ENCODE peak calls at places on chromosomes 7 and 10, in five cellular contexts. One of them, this sample, is unnamed.

GRCh38 chr7:28151965-28152364 is 28.6 kb downstream of the JAZF1 start:
- DNase-seq in tibial artery: no peak
- DNase-seq in upper lobe of right lung: no peak
- DNase-seq in Calu3: no peak
- DNase-seq in astrocyte: peak; percentile 74
- DNase-seq in this sample: no peak

GRCh38 chr7:37987732-37988131 is 67.3 kb downstream of the EPDR1 start:
- DNase-seq in upper lobe of right lung: no peak
- DNase-seq in astrocyte: peak; percentile 62
- DNase-seq in Calu3: peak; percentile 55
- DNase-seq in tibial artery: no peak
- DNase-seq in this sample: no peak

GRCh38 chr10:4652111-4653010 is 173.6 kb upstream of the AKR1E2 start:
- DNase-seq in astrocyte: no peak
- DNase-seq in upper lobe of right lung: no peak
- DNase-seq in Calu3: no peak
- DNase-seq in tibial artery: no peak
- DNase-seq in this sample: no peak

GRCh38 chr10:90218846-90219245 is 517.5 kb downstream of the KIF20B start:
- DNase-seq in tibial artery: no peak
- DNase-seq in upper lobe of right lung: no peak
- DNase-seq in astrocyte: no peak
- DNase-seq in Calu3: no peak
- DNase-seq in this sample: no peak

GRCh38 chr10:75100764-75101291 is 10.6 kb upstream of the SAMD8 start:
- DNase-seq in upper lobe of right lung: no peak
- DNase-seq in astrocyte: no peak
- DNase-seq in Calu3: no peak
- DNase-seq in tibial artery: no peak
- DNase-seq in this sample: no peak

GRCh38 chr10:127195041-127195506 is 1.3 kb downstream of the INSYN2A start:
- DNase-seq in tibial artery: no peak
- DNase-seq in upper lobe of right lung: no peak
- DNase-seq in astrocyte: no peak
- DNase-seq in Calu3: no peak
- DNase-seq in this sample: no peak

GRCh38 chr7:95476904-95477594 is 8.7 kb upstream of the ASB4 start:
- DNase-seq in astrocyte: peak; percentile 48
- DNase-seq in tibial artery: peak; percentile 66
- DNase-seq in Calu3: peak; percentile 40
- DNase-seq in upper lobe of right lung: no peak
- DNase-seq in this sample: no peak

GRCh38 chr10:59323036-59323459 is 39.3 kb downstream of the FAM13C start:
- DNase-seq in astrocyte: no peak
- DNase-seq in upper lobe of right lung: no peak
- DNase-seq in Calu3: no peak
- DNase-seq in tibial artery: no peak
- DNase-seq in this sample: no peak

GRCh38 chr10:71078454-71079145 is 133.8 kb upstream of the UNC5B start:
- DNase-seq in Calu3: no peak
- DNase-seq in astrocyte: no peak
- DNase-seq in upper lobe of right lung: peak; percentile 29
- DNase-seq in tibial artery: peak; percentile 47
- DNase-seq in this sample: no peak

GRCh38 chr10:10508241-10508640 is 509.4 kb upstream of the CELF2 start:
- DNase-seq in astrocyte: no peak
- DNase-seq in Calu3: no peak
- DNase-seq in upper lobe of right lung: no peak
- DNase-seq in tibial artery: no peak
- DNase-seq in this sample: no peak

GRCh38 chr10:59060852-59061251 is 115.6 kb upstream of the PHYHIPL start:
- DNase-seq in astrocyte: no peak
- DNase-seq in upper lobe of right lung: no peak
- DNase-seq in Calu3: no peak
- DNase-seq in tibial artery: no peak
- DNase-seq in this sample: no peak

GRCh38 chr7:131638641-131639430 is 82.4 kb upstream of the PODXL start:
- DNase-seq in upper lobe of right lung: no peak
- DNase-seq in Calu3: no peak
- DNase-seq in astrocyte: no peak
- DNase-seq in tibial artery: no peak
- DNase-seq in this sample: no peak

GRCh38 chr7:92161271-92161670 is 17.7 kb downstream of the LRRD1 start:
- DNase-seq in Calu3: no peak
- DNase-seq in upper lobe of right lung: no peak
- DNase-seq in tibial artery: no peak
- DNase-seq in astrocyte: no peak
- DNase-seq in this sample: no peak

GRCh38 chr10:119640384-119640783 is 10.8 kb upstream of the BAG3 start:
- DNase-seq in upper lobe of right lung: no peak
- DNase-seq in astrocyte: no peak
- DNase-seq in tibial artery: no peak
- DNase-seq in Calu3: no peak
- DNase-seq in this sample: no peak

GRCh38 chr10:78533093-78533492 is 499.4 kb downstream of the RPS24 start:
- DNase-seq in astrocyte: no peak
- DNase-seq in Calu3: no peak
- DNase-seq in upper lobe of right lung: peak; percentile 67
- DNase-seq in tibial artery: no peak
- DNase-seq in this sample: no peak

GRCh38 chr10:98790817-98791216 is 344.1 kb upstream of the HPS1 start:
- DNase-seq in Calu3: no peak
- DNase-seq in astrocyte: no peak
- DNase-seq in tibial artery: no peak
- DNase-seq in upper lobe of right lung: no peak
- DNase-seq in this sample: no peak

GRCh38 chr10:116974442-116975005 is 30.5 kb downstream of the SHTN1 start:
- DNase-seq in Calu3: no peak
- DNase-seq in upper lobe of right lung: no peak
- DNase-seq in astrocyte: peak; percentile 85
- DNase-seq in tibial artery: no peak
- DNase-seq in this sample: no peak

GRCh38 chr7:20330797-20331230 is at the start of gene ITGB8:
- DNase-seq in Calu3: no peak
- DNase-seq in astrocyte: peak; percentile 51
- DNase-seq in upper lobe of right lung: no peak
- DNase-seq in tibial artery: peak; percentile 71
- DNase-seq in this sample: no peak

GRCh38 chr7:98984126-98984525 is 105.8 kb downstream of the TRRAP start:
- DNase-seq in astrocyte: no peak
- DNase-seq in Calu3: no peak
- DNase-seq in upper lobe of right lung: peak; percentile 22
- DNase-seq in tibial artery: no peak
- DNase-seq in this sample: no peak

GRCh38 chr7:27171636-27172387 is 2.3 kb downstream of the HOXA10 start:
- DNase-seq in astrocyte: no peak
- DNase-seq in Calu3: no peak
- DNase-seq in tibial artery: peak; percentile 70
- DNase-seq in upper lobe of right lung: peak; percentile 55
- DNase-seq in this sample: peak; percentile 47

GRCh38 chr10:55146032-55146431 is 345.0 kb upstream of the PCDH15 start:
- DNase-seq in astrocyte: peak; percentile 78
- DNase-seq in tibial artery: no peak
- DNase-seq in upper lobe of right lung: no peak
- DNase-seq in Calu3: peak; percentile 6
- DNase-seq in this sample: no peak

GRCh38 chr7:102467581-102468415 is 3.0 kb downstream of the LRWD1 start:
- DNase-seq in Calu3: no peak
- DNase-seq in tibial artery: peak; percentile 59
- DNase-seq in astrocyte: no peak
- DNase-seq in upper lobe of right lung: no peak
- DNase-seq in this sample: peak; percentile 88

GRCh38 chr7:101940151-101940550 is 122.7 kb downstream of the CUX1 start:
- DNase-seq in Calu3: no peak
- DNase-seq in tibial artery: no peak
- DNase-seq in astrocyte: no peak
- DNase-seq in upper lobe of right lung: peak; percentile 26
- DNase-seq in this sample: no peak

GRCh38 chr10:92816106-92816505 is 32.2 kb upstream of the EXOC6 start:
- DNase-seq in astrocyte: peak; percentile 64
- DNase-seq in upper lobe of right lung: no peak
- DNase-seq in Calu3: no peak
- DNase-seq in tibial artery: no peak
- DNase-seq in this sample: no peak

GRCh38 chr10:112409755-112410154 is 35.8 kb downstream of the ACSL5 start:
- DNase-seq in tibial artery: no peak
- DNase-seq in upper lobe of right lung: no peak
- DNase-seq in astrocyte: no peak
- DNase-seq in Calu3: no peak
- DNase-seq in this sample: no peak

GRCh38 chr7:130648580-130648979 is 20.0 kb downstream of the COPG2 start:
- DNase-seq in upper lobe of right lung: no peak
- DNase-seq in Calu3: no peak
- DNase-seq in tibial artery: no peak
- DNase-seq in astrocyte: no peak
- DNase-seq in this sample: no peak

GRCh38 chr7:157641866-157642265 is 305.1 kb downstream of the DNAJB6 start:
- DNase-seq in upper lobe of right lung: peak; percentile 48
- DNase-seq in astrocyte: no peak
- DNase-seq in tibial artery: peak; percentile 44
- DNase-seq in Calu3: no peak
- DNase-seq in this sample: no peak

GRCh38 chr7:114081606-114082425 is 163.0 kb upstream of the PPP1R3A start:
- DNase-seq in Calu3: peak; percentile 41
- DNase-seq in upper lobe of right lung: no peak
- DNase-seq in astrocyte: peak; percentile 44
- DNase-seq in tibial artery: no peak
- DNase-seq in this sample: no peak

GRCh38 chr10:132811891-132812481 is 26.0 kb upstream of the NKX6-2 start:
- DNase-seq in tibial artery: peak; percentile 58
- DNase-seq in Calu3: no peak
- DNase-seq in astrocyte: no peak
- DNase-seq in upper lobe of right lung: no peak
- DNase-seq in this sample: peak; percentile 93

DNA sequence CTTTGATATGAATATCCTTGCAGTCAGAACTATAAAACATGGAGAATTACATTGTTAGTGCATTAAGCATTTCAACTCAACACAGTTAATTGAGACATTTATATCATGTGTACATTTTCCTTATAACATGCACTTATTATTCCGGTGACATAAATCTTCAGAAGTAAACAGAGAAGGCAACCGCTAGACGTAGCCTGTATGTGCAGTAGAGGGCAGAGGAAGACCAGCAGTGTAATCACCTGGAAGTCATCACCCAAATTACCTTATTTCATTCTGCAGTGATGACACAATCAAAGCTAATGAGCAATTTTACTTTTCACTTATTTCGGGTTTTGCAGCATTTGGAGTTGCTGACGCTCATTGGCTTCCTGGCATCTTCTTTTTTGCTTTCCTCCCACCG is 394.6 kb downstream of the SDK1 start:
- DNase-seq in tibial artery: no peak
- DNase-seq in Calu3: peak; percentile 25
- DNase-seq in upper lobe of right lung: no peak
- DNase-seq in astrocyte: no peak
- DNase-seq in this sample: no peak
- TF ChIP-seq CTCF in tibial artery: no peak
- TF ChIP-seq CTCF in Calu3: peak; percentile 29
- TF ChIP-seq CTCF in upper lobe of right lung: peak; percentile 27
- TF ChIP-seq CTCF in astrocyte: no peak
- TF ChIP-seq CTCF in this sample: no peak

DNA sequence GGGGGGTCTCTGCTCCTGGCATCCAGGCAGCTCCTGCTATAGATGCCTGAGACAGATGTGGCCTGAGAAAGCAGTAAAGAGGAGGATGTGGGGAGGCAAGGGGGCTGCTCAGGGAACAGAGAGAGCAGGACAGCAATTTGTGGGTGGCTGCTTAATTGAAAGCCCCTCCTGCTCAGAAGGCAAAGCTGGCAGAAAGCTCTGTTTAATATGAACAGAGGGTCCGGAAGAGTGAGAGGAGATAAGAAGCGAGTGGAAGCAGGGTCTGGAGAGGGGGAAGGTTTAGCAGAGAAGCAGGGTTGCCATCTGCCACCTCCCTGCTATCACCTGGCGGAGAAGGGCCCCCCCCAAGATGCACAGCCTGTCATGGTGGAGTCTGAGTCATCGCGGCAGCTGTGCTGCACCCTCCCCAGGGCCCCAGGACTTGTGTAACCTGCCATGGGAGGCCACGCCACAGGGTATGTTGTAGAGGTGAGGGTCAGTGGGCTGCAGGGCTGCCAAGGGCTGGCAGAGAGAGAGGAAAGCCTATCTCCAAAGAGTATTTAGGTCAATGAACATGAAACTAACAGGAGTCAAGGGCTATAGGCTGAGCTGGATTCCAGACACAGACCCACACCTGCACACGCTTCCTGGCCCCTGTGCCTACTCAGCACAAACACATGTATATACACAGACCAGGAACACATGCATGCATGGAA is 1109.8 kb upstream of the AUTS2 start:
- DNase-seq in astrocyte: no peak
- DNase-seq in upper lobe of right lung: no peak
- DNase-seq in Calu3: no peak
- DNase-seq in tibial artery: no peak
- DNase-seq in this sample: no peak
- TF ChIP-seq CTCF in astrocyte: no peak
- TF ChIP-seq CTCF in upper lobe of right lung: no peak
- TF ChIP-seq CTCF in Calu3: no peak
- TF ChIP-seq CTCF in tibial artery: no peak
- TF ChIP-seq CTCF in this sample: no peak

GRCh38 chr7:21702303-21702702 is 159.5 kb downstream of the DNAH11 start:
- DNase-seq in upper lobe of right lung: no peak
- DNase-seq in Calu3: no peak
- DNase-seq in tibial artery: no peak
- DNase-seq in astrocyte: no peak
- DNase-seq in this sample: no peak

GRCh38 chr7:21704362-21704761 is 161.5 kb downstream of the DNAH11 start:
- DNase-seq in astrocyte: no peak
- DNase-seq in upper lobe of right lung: no peak
- DNase-seq in tibial artery: no peak
- DNase-seq in Calu3: no peak
- DNase-seq in this sample: no peak
- TF ChIP-seq CTCF in astrocyte: no peak
- TF ChIP-seq CTCF in upper lobe of right lung: no peak
- TF ChIP-seq CTCF in tibial artery: no peak
- TF ChIP-seq CTCF in Calu3: no peak
- TF ChIP-seq CTCF in this sample: no peak

GRCh38 chr10:1074063-1074747 is 18.0 kb downstream of the WDR37 start:
- DNase-seq in tibial artery: no peak
- DNase-seq in Calu3: no peak
- DNase-seq in upper lobe of right lung: no peak
- DNase-seq in astrocyte: no peak
- DNase-seq in this sample: no peak
- TF ChIP-seq CTCF in tibial artery: no peak
- TF ChIP-seq CTCF in Calu3: no peak
- TF ChIP-seq CTCF in upper lobe of right lung: no peak
- TF ChIP-seq CTCF in astrocyte: no peak
- TF ChIP-seq CTCF in this sample: peak; percentile 19

GRCh38 chr10:101566333-101567164 is 21.5 kb downstream of the POLL start:
- DNase-seq in upper lobe of right lung: peak; percentile 59
- DNase-seq in astrocyte: peak; percentile 5
- DNase-seq in Calu3: no peak
- DNase-seq in tibial artery: peak; percentile 48
- DNase-seq in this sample: no peak
- TF ChIP-seq CTCF in upper lobe of right lung: no peak
- TF ChIP-seq CTCF in astrocyte: no peak
- TF ChIP-seq CTCF in Calu3: no peak
- TF ChIP-seq CTCF in tibial artery: no peak
- TF ChIP-seq CTCF in this sample: peak; percentile 11

This sample was measured in chondrocyte.